ENCODE peak calls at places on chromosomes 7 and 10, in nine cellular contexts. One of them, this sample, is unnamed.

GRCh38 chr10:50210876-50211275 is 40.4 kb downstream of the ASAH2 start:
- DNase-seq in right cardiac atrium: no peak
- DNase-seq in activated naive CD4-positive, alpha-beta T cell: no peak
- DNase-seq in lower lobe of right lung: no peak
- DNase-seq in mucosa of descending colon: no peak
- DNase-seq in fibroblast of the aortic adventitia: no peak
- DNase-seq in Calu3: no peak
- DNase-seq in stimulated activated CD4-positive, alpha-beta T cell treated with anti-CD3 and anti-CD28 coated beads, Interleukin-2, amount 100 ng/mL, for 48 hours: no peak
- DNase-seq in adipocyte: no peak
- DNase-seq in this sample: no peak

GRCh38 chr10:8787649-8788048 is 733.2 kb downstream of the GATA3 start:
- DNase-seq in lower lobe of right lung: no peak
- DNase-seq in right cardiac atrium: no peak
- DNase-seq in Calu3: no peak
- DNase-seq in mucosa of descending colon: no peak
- DNase-seq in fibroblast of the aortic adventitia: no peak
- DNase-seq in stimulated activated CD4-positive, alpha-beta T cell treated with anti-CD3 and anti-CD28 coated beads, Interleukin-2, amount 100 ng/mL, for 48 hours: no peak
- DNase-seq in activated naive CD4-positive, alpha-beta T cell: no peak
- DNase-seq in adipocyte: no peak
- DNase-seq in this sample: no peak

GRCh38 chr7:18302077-18302476 is 193.5 kb upstream of the HDAC9 start:
- DNase-seq in Calu3: no peak
- DNase-seq in right cardiac atrium: no peak
- DNase-seq in adipocyte: no peak
- DNase-seq in activated naive CD4-positive, alpha-beta T cell: no peak
- DNase-seq in mucosa of descending colon: no peak
- DNase-seq in lower lobe of right lung: no peak
- DNase-seq in fibroblast of the aortic adventitia: no peak
- DNase-seq in stimulated activated CD4-positive, alpha-beta T cell treated with anti-CD3 and anti-CD28 coated beads, Interleukin-2, amount 100 ng/mL, for 48 hours: no peak
- DNase-seq in this sample: no peak

GRCh38 chr10:44384601-44385422 is at the start of gene CXCL12:
- DNase-seq in adipocyte: peak
- DNase-seq in Calu3: no peak
- DNase-seq in activated naive CD4-positive, alpha-beta T cell: no peak
- DNase-seq in mucosa of descending colon: peak
- DNase-seq in stimulated activated CD4-positive, alpha-beta T cell treated with anti-CD3 and anti-CD28 coated beads, Interleukin-2, amount 100 ng/mL, for 48 hours: no peak
- DNase-seq in fibroblast of the aortic adventitia: peak
- DNase-seq in lower lobe of right lung: no peak
- DNase-seq in right cardiac atrium: peak
- DNase-seq in this sample: peak

GRCh38 chr7:158244873-158245723 is 342.5 kb downstream of the PTPRN2 start:
- DNase-seq in fibroblast of the aortic adventitia: no peak
- DNase-seq in adipocyte: no peak
- DNase-seq in mucosa of descending colon: no peak
- DNase-seq in right cardiac atrium: no peak
- DNase-seq in stimulated activated CD4-positive, alpha-beta T cell treated with anti-CD3 and anti-CD28 coated beads, Interleukin-2, amount 100 ng/mL, for 48 hours: no peak
- DNase-seq in Calu3: no peak
- DNase-seq in lower lobe of right lung: no peak
- DNase-seq in activated naive CD4-positive, alpha-beta T cell: no peak
- DNase-seq in this sample: no peak

GRCh38 chr7:39910108-39910869 is 39.8 kb upstream of the CDK13 start:
- DNase-seq in right cardiac atrium: no peak
- DNase-seq in lower lobe of right lung: no peak
- DNase-seq in adipocyte: peak
- DNase-seq in fibroblast of the aortic adventitia: peak
- DNase-seq in Calu3: peak
- DNase-seq in stimulated activated CD4-positive, alpha-beta T cell treated with anti-CD3 and anti-CD28 coated beads, Interleukin-2, amount 100 ng/mL, for 48 hours: no peak
- DNase-seq in mucosa of descending colon: no peak
- DNase-seq in activated naive CD4-positive, alpha-beta T cell: no peak
- DNase-seq in this sample: peak

GRCh38 chr7:41328544-41328943 is 374.3 kb downstream of the INHBA start:
- DNase-seq in lower lobe of right lung: no peak
- DNase-seq in Calu3: no peak
- DNase-seq in activated naive CD4-positive, alpha-beta T cell: no peak
- DNase-seq in adipocyte: peak
- DNase-seq in right cardiac atrium: no peak
- DNase-seq in stimulated activated CD4-positive, alpha-beta T cell treated with anti-CD3 and anti-CD28 coated beads, Interleukin-2, amount 100 ng/mL, for 48 hours: no peak
- DNase-seq in mucosa of descending colon: no peak
- DNase-seq in fibroblast of the aortic adventitia: peak
- DNase-seq in this sample: no peak

GRCh38 chr10:69731184-69731583 is 70.5 kb upstream of the COL13A1 start:
- DNase-seq in Calu3: no peak
- DNase-seq in lower lobe of right lung: no peak
- DNase-seq in stimulated activated CD4-positive, alpha-beta T cell treated with anti-CD3 and anti-CD28 coated beads, Interleukin-2, amount 100 ng/mL, for 48 hours: no peak
- DNase-seq in fibroblast of the aortic adventitia: peak
- DNase-seq in mucosa of descending colon: peak
- DNase-seq in activated naive CD4-positive, alpha-beta T cell: no peak
- DNase-seq in adipocyte: peak
- DNase-seq in right cardiac atrium: no peak
- DNase-seq in this sample: peak

GRCh38 chr10:105879396-105879795 is 1238.3 kb downstream of the SORCS3 start:
- DNase-seq in activated naive CD4-positive, alpha-beta T cell: no peak
- DNase-seq in lower lobe of right lung: no peak
- DNase-seq in stimulated activated CD4-positive, alpha-beta T cell treated with anti-CD3 and anti-CD28 coated beads, Interleukin-2, amount 100 ng/mL, for 48 hours: no peak
- DNase-seq in right cardiac atrium: no peak
- DNase-seq in adipocyte: no peak
- DNase-seq in Calu3: no peak
- DNase-seq in mucosa of descending colon: no peak
- DNase-seq in fibroblast of the aortic adventitia: no peak
- DNase-seq in this sample: no peak

GRCh38 chr7:105228555-105228954 is 160.2 kb downstream of the SRPK2 start:
- DNase-seq in mucosa of descending colon: no peak
- DNase-seq in fibroblast of the aortic adventitia: no peak
- DNase-seq in right cardiac atrium: no peak
- DNase-seq in adipocyte: no peak
- DNase-seq in stimulated activated CD4-positive, alpha-beta T cell treated with anti-CD3 and anti-CD28 coated beads, Interleukin-2, amount 100 ng/mL, for 48 hours: no peak
- DNase-seq in Calu3: no peak
- DNase-seq in activated naive CD4-positive, alpha-beta T cell: no peak
- DNase-seq in lower lobe of right lung: no peak
- DNase-seq in this sample: no peak

This sample was measured in choroid plexus epithelial cell.